ENCODE peak calls at places on chromosomes 3 and 15, in ten cellular contexts. R, F, B, P, A, M, T, Q, G and L are unnamed samples.

GRCh38 chr3:33074217-33075067 is 22.5 kb downstream of the GLB1 start:
- DNase-seq in R (peak; percentile 84), F (no peak), B (peak; percentile 29), P (peak; percentile 85), A (no peak), M (peak; percentile 71), T (no peak), Q (peak; percentile 65), G (no peak), L (no peak)

GRCh38 chr3:80190051-80190450 is 422.3 kb upstream of the ROBO1 start:
- DNase-seq in R (peak; percentile 99), F (no peak), B (no peak), P (no peak), A (no peak), M (peak; percentile 90), T (no peak), Q (no peak), G (no peak), L (no peak)

GRCh38 chr15:85496551-85497545 is 116.4 kb downstream of the AKAP13 start:
- DNase-seq in R (no peak), F (no peak), B (no peak), P (no peak), A (no peak), M (no peak), T (no peak), Q (no peak), G (no peak), L (no peak)

GRCh38 chr3:123694377-123695147 is 109.7 kb upstream of the HACD2 start:
- DNase-seq in R (no peak), F (no peak), B (no peak), P (no peak), A (no peak), M (peak; percentile 41), T (no peak), Q (no peak), G (no peak), L (no peak)

GRCh38 chr3:52402706-52403270 is 42.1 kb downstream of the SEMA3G start:
- DNase-seq in R (no peak), F (peak; percentile 21), B (no peak), P (no peak), A (no peak), M (no peak), T (peak; percentile 45), Q (peak; percentile 14), G (peak; percentile 32), L (no peak)

GRCh38 chr15:85289677-85290365 is 90.6 kb upstream of the AKAP13 start:
- DNase-seq in R (peak; percentile 80), F (no peak), B (no peak), P (peak; percentile 35), A (no peak), M (peak; percentile 39), T (peak; percentile 55), Q (peak; percentile 54), G (no peak), L (no peak)

GRCh38 chr15:99442268-99442897 is 123.4 kb upstream of the MEF2A start:
- DNase-seq in R (peak; percentile 77), F (peak; percentile 47), B (peak; percentile 76), P (no peak), A (no peak), M (peak; percentile 86), T (no peak), Q (no peak), G (peak; percentile 70), L (no peak)

GRCh38 chr3:138148503-138148902 is 16.3 kb upstream of the A4GNT start:
- DNase-seq in R (peak; percentile 3), F (no peak), B (no peak), P (no peak), A (no peak), M (no peak), T (no peak), Q (no peak), G (no peak), L (no peak)

GRCh38 chr3:32280262-32280910 is 41.9 kb downstream of the CMTM8 start:
- DNase-seq in R (peak; percentile 58), F (no peak), B (no peak), P (no peak), A (no peak), M (no peak), T (no peak), Q (no peak), G (no peak), L (no peak)

GRCh38 chr3:8888296-8888915 is 74.9 kb downstream of the RAD18 start:
- DNase-seq in R (no peak), F (no peak), B (no peak), P (no peak), A (no peak), M (peak; percentile 82), T (no peak), Q (no peak), G (no peak), L (no peak)

GRCh38 chr3:49703443-49703927 is 14.1 kb downstream of the RNF123 start:
- DNase-seq in R (peak; percentile 81), F (peak; percentile 70), B (peak; percentile 44), P (peak; percentile 74), A (no peak), M (peak; percentile 53), T (peak; percentile 79), Q (peak; percentile 63), G (no peak), L (no peak)

GRCh38 chr3:63625161-63625560 is 27.3 kb upstream of the SNTN start:
- DNase-seq in R (peak; percentile 57), F (no peak), B (no peak), P (no peak), A (no peak), M (peak; percentile 79), T (no peak), Q (no peak), G (no peak), L (no peak)

GRCh38 chr3:66555214-66555844 is 54.5 kb upstream of the LRIG1 start:
- DNase-seq in R (peak; percentile 67), F (no peak), B (no peak), P (no peak), A (no peak), M (no peak), T (no peak), Q (no peak), G (no peak), L (no peak)

GRCh38 chr15:52652984-52653383 is 26.2 kb downstream of the ATOSA start:
- DNase-seq in R (peak; percentile 73), F (no peak), B (no peak), P (no peak), A (no peak), M (peak; percentile 73), T (no peak), Q (no peak), G (no peak), L (no peak)

GRCh38 chr15:70094690-70095311 is 2.9 kb downstream of the TLE3 start:
- DNase-seq in R (no peak), F (no peak), B (no peak), P (no peak), A (no peak), M (no peak), T (no peak), Q (no peak), G (no peak), L (no peak)

GRCh38 chr15:80073197-80073596 is 13.7 kb downstream of the ZFAND6 start:
- DNase-seq in R (no peak), F (no peak), B (no peak), P (no peak), A (no peak), M (no peak), T (no peak), Q (no peak), G (no peak), L (no peak)
- H3K4me3 ChIP-seq in R (peak overlapping the region; percentile 78), F (no peak overlapping the region), B (peak overlapping the region; percentile 51), P (peak overlapping the region; percentile 78), A (no peak overlapping the region), M (peak overlapping the region; percentile 63), T (peak overlapping the region; percentile 40), Q (peak overlapping the region; percentile 45), G (peak overlapping the region; percentile 35), L (no peak overlapping the region)

GRCh38 chr3:2921903-2922302 is 188.3 kb downstream of the IL5RA start:
- DNase-seq in R (no peak), F (no peak), B (no peak), P (peak; percentile 68), A (no peak), M (peak; percentile 5), T (no peak), Q (no peak), G (no peak), L (no peak)
- TF ChIP-seq CTCF in R (peak; percentile 34), F (peak; percentile 28), B (peak; percentile 49), P (peak; percentile 42), A (peak; percentile 15), M (peak; percentile 11), T (peak; percentile 10), Q (peak; percentile 43), G (peak; percentile 54), L (peak; percentile 25)

DNA sequence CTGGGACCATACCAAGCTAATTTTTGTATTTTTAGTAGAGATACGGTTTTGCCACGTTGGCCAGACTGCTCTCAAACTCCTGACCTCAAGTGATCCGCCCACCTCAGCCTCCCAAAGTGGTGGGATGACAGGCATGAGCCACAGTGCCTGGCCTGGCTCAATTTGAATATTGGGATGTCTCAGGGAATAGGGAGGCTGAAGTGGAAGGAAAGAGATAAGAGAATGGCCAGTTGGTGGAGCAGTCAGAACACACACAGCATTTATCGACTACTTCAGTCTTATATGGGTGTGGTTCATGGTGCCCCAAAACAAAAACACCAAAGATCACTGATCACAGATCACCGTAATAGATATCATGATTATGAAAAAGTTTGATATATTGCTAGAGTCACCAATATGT is 144.4 kb downstream of the GMNC start:
- DNase-seq in R (no peak), F (no peak), B (no peak), P (no peak), A (no peak), M (no peak), T (no peak), Q (no peak), G (no peak), L (no peak)
- H3K4me3 ChIP-seq in R (no peak overlapping the region), F (no peak overlapping the region), B (no peak overlapping the region), P (no peak overlapping the region), A (no peak overlapping the region), M (no peak overlapping the region), T (no peak overlapping the region), Q (no peak overlapping the region), G (peak overlapping the region; percentile 11), L (no peak overlapping the region)

GRCh38 chr3:21754839-21755238 is 3.8 kb upstream of the ZNF385D start:
- DNase-seq in R (no peak), F (no peak), B (no peak), P (no peak), A (no peak), M (no peak), T (no peak), Q (no peak), G (no peak), L (no peak)

GRCh38 chr3:21750291-21750690 is 719 bp downstream of the ZNF385D start:
- DNase-seq in R (peak; percentile 77), F (no peak), B (no peak), P (peak; percentile 3), A (no peak), M (peak; percentile 59), T (no peak), Q (no peak), G (no peak), L (no peak)

GRCh38 chr3:21751891-21752290 is 881 bp upstream of the ZNF385D start:
- DNase-seq in R (peak; percentile 42), F (no peak), B (no peak), P (no peak), A (no peak), M (no peak), T (no peak), Q (no peak), G (no peak), L (no peak)

GRCh38 chr3:21750831-21751391 is at the start of gene ZNF385D:
- DNase-seq in R (peak; percentile 73), F (no peak), B (peak; percentile 70), P (no peak), A (no peak), M (peak; percentile 80), T (peak; percentile 32), Q (peak; percentile 42), G (peak; percentile 61), L (no peak)

GRCh38 chr3:21752749-21753347 is 1.8 kb upstream of the ZNF385D start:
- DNase-seq in R (peak; percentile 77), F (no peak), B (no peak), P (peak; percentile 34), A (no peak), M (peak; percentile 75), T (no peak), Q (no peak), G (no peak), L (no peak)
- TF ChIP-seq CTCF in R (peak; percentile 90), F (no peak), B (peak; percentile 81), P (peak; percentile 36), A (peak; percentile 5), M (peak; percentile 74), T (no peak), Q (peak; percentile 65), G (peak; percentile 66), L (peak; percentile 47)